ENCODE peak calls at places on chromosomes 3 and 15, in four cellular contexts. Y is HepG2, V is GM12878, R is MM.1S. O is an unnamed sample.
A peak's percentile ranks its signal among the peaks of the same experiment; 100 is the strongest.

GRCh38 chr3:10023587-10024310 is 2.5 kb upstream of the FANCD2 start:
- DNase-seq in Y (no peak), V (no peak), R (no peak), O (no peak)

GRCh38 chr15:39213385-39213840 is 367.5 kb upstream of the THBS1 start:
- DNase-seq in Y (peak; percentile 94), V (no peak), R (no peak), O (no peak)

GRCh38 chr3:160564205-160564922 is 1.0 kb downstream of the KPNA4 start:
- DNase-seq in Y (peak; percentile 10), V (no peak), R (peak; percentile 9), O (peak; percentile 31)

GRCh38 chr15:85527907-85528306 is 147.5 kb downstream of the AKAP13 start:
- DNase-seq in Y (no peak), V (no peak), R (no peak), O (no peak)

GRCh38 chr3:140242818-140243276 is 307.9 kb downstream of the CLSTN2 start:
- DNase-seq in Y (no peak), V (no peak), R (no peak), O (no peak)

GRCh38 chr3:119579366-119580147 is at the start of gene ADPRH:
- DNase-seq in Y (no peak), V (no peak), R (peak; percentile 40), O (peak; percentile 83)

GRCh38 chr3:13479332-13479581 is 849 bp upstream of the HDAC11 start:
- DNase-seq in Y (peak; percentile 55), V (no peak), R (no peak), O (peak; percentile 57)

GRCh38 chr3:141996437-141996836 is 120.0 kb downstream of the ATP1B3 start:
- DNase-seq in Y (no peak), V (no peak), R (no peak), O (no peak)

GRCh38 chr15:89379423-89379735 is 44.8 kb upstream of the POLG start:
- DNase-seq in Y (no peak), V (no peak), R (no peak), O (no peak)

GRCh38 chr15:87981969-87982368 is 274.6 kb downstream of the NTRK3 start:
- DNase-seq in Y (no peak), V (no peak), R (no peak), O (no peak)

GRCh38 chr3:158313344-158313927 is 203.5 kb downstream of the RSRC1 start:
- DNase-seq in Y (peak; percentile 31), V (no peak), R (peak; percentile 70), O (no peak)

GRCh38 chr15:91522609-91523332 is 330.7 kb upstream of the SLCO3A1 start:
- DNase-seq in Y (no peak), V (no peak), R (peak; percentile 26), O (no peak)

GRCh38 chr3:11273945-11274344 is 1.7 kb downstream of the ATG7 start:
- DNase-seq in Y (no peak), V (no peak), R (no peak), O (no peak)

GRCh38 chr15:30023798-30024295 is 58.9 kb upstream of the GOLGA8J start:
- DNase-seq in Y (no peak), V (no peak), R (no peak), O (no peak)

GRCh38 chr15:39336926-39337325 is 244.0 kb upstream of the THBS1 start:
- DNase-seq in Y (no peak), V (no peak), R (no peak), O (no peak)

GRCh38 chr15:25181290-25182097 is 226.7 kb downstream of the SNRPN start:
- DNase-seq in Y (no peak), V (no peak), R (no peak), O (peak; percentile 12)

GRCh38 chr3:17431004-17431403 is 311.4 kb downstream of the TBC1D5 start:
- DNase-seq in Y (peak; percentile 9), V (no peak), R (peak; percentile 33), O (no peak)

GRCh38 chr15:89486726-89487050 is 9.7 kb downstream of the RHCG start:
- DNase-seq in Y (no peak), V (no peak), R (peak; percentile 18), O (peak; percentile 64)

GRCh38 chr3:3110749-3111361 is 681 bp upstream of the IL5RA start:
- DNase-seq in Y (no peak), V (no peak), R (no peak), O (no peak)

GRCh38 chr3:189457201-189457607 is 174.0 kb upstream of the TP63 start:
- DNase-seq in Y (no peak), V (no peak), R (no peak), O (no peak)

GRCh38 chr3:37892917-37893595 is 31.4 kb downstream of the CTDSPL start:
- DNase-seq in Y (peak; percentile 85), V (no peak), R (no peak), O (no peak)

GRCh38 chr3:194336601-194337355 is 14.3 kb downstream of the CPN2 start:
- DNase-seq in Y (no peak), V (no peak), R (no peak), O (no peak)

DNA sequence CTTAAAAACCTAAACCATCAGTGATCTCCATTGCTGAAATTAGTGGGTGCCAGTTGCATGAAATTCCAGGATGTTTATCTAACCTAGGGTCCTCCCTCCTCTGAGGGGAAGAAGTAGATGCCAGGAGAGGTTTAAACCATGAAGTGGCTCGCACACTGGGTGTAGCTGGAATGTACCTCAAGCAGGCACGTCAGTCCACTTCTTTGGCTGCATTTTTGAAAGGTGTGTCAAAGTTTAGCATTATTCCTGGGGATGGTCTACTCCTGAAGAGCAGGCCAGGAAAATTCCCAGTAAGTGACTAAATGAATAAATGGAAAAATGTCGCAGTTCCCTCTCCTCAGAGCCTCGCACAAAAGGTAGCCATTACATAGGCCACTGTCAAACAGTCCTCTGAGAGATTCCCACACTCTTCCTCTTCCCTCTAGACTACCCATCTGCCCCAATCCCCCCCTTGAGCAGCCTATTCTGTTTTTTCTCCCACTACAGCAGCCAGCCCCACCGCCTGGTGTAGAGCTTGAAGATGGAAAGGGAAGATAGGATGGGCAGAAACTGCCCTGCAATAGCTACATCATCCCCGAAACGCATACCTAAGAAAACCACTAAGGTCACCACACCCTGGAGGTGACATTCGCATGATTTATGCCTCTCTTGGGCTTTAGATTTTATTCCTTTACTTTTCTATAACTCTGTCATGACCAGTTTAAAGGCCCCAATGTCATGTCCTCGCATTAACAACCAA is 663 bp upstream of the TMOD3 start:
- DNase-seq in Y (no peak), V (no peak), R (no peak), O (no peak)
- H3K9ac ChIP-seq in Y (no peak overlapping the region), V (no peak overlapping the region), R (no peak overlapping the region), O (no peak overlapping the region)

GRCh38 chr15:62832231-62832630 is 210.3 kb upstream of the TPM1 start:
- DNase-seq in Y (no peak), V (no peak), R (no peak), O (no peak)

GRCh38 chr15:62833671-62834070 is 208.9 kb upstream of the TPM1 start:
- DNase-seq in Y (no peak), V (no peak), R (no peak), O (no peak)

GRCh38 chr15:62824111-62824737 is 218.3 kb upstream of the TPM1 start:
- DNase-seq in Y (no peak), V (no peak), R (no peak), O (no peak)

GRCh38 chr15:62828364-62828763 is 214.2 kb upstream of the TPM1 start:
- DNase-seq in Y (peak; percentile 60), V (no peak), R (no peak), O (no peak)
- TF ChIP-seq CTCF in Y (peak; percentile 15), V (no peak), R (no peak), O (no peak)

GRCh38 chr3:152583913-152584312 is 251.0 kb upstream of the P2RY1 start:
- DNase-seq in Y (no peak), V (no peak), R (no peak), O (no peak)
- H3K9ac ChIP-seq in Y (no peak overlapping the region), V (no peak overlapping the region), R (no peak overlapping the region), O (no peak overlapping the region)

GRCh38 chr3:14839236-14839635 is 20.5 kb downstream of the FGD5 start:
- DNase-seq in Y (no peak), V (no peak), R (no peak), O (no peak)
- TF ChIP-seq CTCF in Y (no peak), V (no peak), R (no peak), O (no peak)

DNA sequence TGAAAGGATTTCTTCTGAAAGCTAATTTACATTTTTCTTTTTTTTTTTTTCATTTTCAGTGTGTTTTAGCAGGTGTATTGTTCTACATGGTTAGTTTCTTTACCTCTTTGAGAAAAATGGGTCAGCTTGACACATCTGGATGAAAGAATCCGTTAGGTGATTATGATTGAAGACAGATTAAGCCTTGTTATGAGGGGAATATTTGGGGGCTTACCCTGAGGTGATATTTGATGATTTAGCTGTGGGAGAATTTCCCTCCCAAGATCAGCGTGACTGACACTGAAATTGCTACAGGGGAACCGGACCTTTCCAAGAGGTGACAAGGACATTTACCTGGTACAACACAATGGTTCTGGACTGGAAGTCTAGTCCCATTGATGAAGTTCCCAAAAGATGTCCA is 147.5 kb downstream of the NFKBIZ start:
- DNase-seq in Y (no peak), V (no peak), R (no peak), O (no peak)
- H3K9ac ChIP-seq in Y (no peak overlapping the region), V (no peak overlapping the region), R (no peak overlapping the region), O (no peak overlapping the region)

O was measured in colonic mucosa.